ENCODE peak calls at places on chromosomes 5 and 9, in four cellular contexts. One of them, this sample, is unnamed.

GRCh38 chr9:127556871-127557270 is 55.2 kb upstream of the STXBP1 start:
- DNase-seq in fibroblast of mammary gland: no peak
- DNase-seq in HT1080: no peak
- DNase-seq in HS-5: no peak
- DNase-seq in this sample: no peak

GRCh38 chr5:77937015-77937908 is 161.1 kb upstream of the TBCA start:
- DNase-seq in fibroblast of mammary gland: no peak
- DNase-seq in HT1080: no peak
- DNase-seq in HS-5: no peak
- DNase-seq in this sample: no peak

GRCh38 chr9:79131876-79132377 is 439.8 kb upstream of the TLE4 start:
- DNase-seq in fibroblast of mammary gland: no peak
- DNase-seq in HT1080: no peak
- DNase-seq in HS-5: no peak
- DNase-seq in this sample: no peak

GRCh38 chr5:143226872-143227271 is 176.6 kb downstream of the NR3C1 start:
- DNase-seq in fibroblast of mammary gland: no peak
- DNase-seq in HT1080: no peak
- DNase-seq in HS-5: no peak
- DNase-seq in this sample: no peak

GRCh38 chr5:179265529-179266290 is 79.6 kb downstream of the ADAMTS2 start:
- DNase-seq in fibroblast of mammary gland: peak
- DNase-seq in HT1080: peak
- DNase-seq in HS-5: peak
- DNase-seq in this sample: peak

GRCh38 chr5:73540192-73540591 is 25.2 kb downstream of the ANKRA2 start:
- DNase-seq in fibroblast of mammary gland: peak
- DNase-seq in HT1080: peak
- DNase-seq in HS-5: no peak
- DNase-seq in this sample: peak

GRCh38 chr5:10166392-10166791 is 83.3 kb downstream of the ATPSCKMT start:
- DNase-seq in fibroblast of mammary gland: no peak
- DNase-seq in HT1080: no peak
- DNase-seq in HS-5: no peak
- DNase-seq in this sample: no peak

GRCh38 chr9:70061776-70062175 is 18.1 kb downstream of the MAMDC2 start:
- DNase-seq in fibroblast of mammary gland: peak
- DNase-seq in HT1080: peak
- DNase-seq in HS-5: no peak
- DNase-seq in this sample: no peak

GRCh38 chr9:123696476-123696875 is 233.4 kb downstream of the DENND1A start:
- DNase-seq in fibroblast of mammary gland: peak
- DNase-seq in HT1080: no peak
- DNase-seq in HS-5: no peak
- DNase-seq in this sample: no peak

GRCh38 chr5:179914032-179914755 is 6.5 kb upstream of the TBC1D9B start:
- DNase-seq in fibroblast of mammary gland: peak
- DNase-seq in HT1080: peak
- DNase-seq in HS-5: peak
- DNase-seq in this sample: peak

GRCh38 chr9:107760469-107761242 is 271.1 kb upstream of the KLF4 start:
- DNase-seq in fibroblast of mammary gland: no peak
- DNase-seq in HT1080: no peak
- DNase-seq in HS-5: no peak
- DNase-seq in this sample: no peak

GRCh38 chr9:89547000-89547399 is 49.1 kb upstream of the SEMA4D start:
- DNase-seq in fibroblast of mammary gland: no peak
- DNase-seq in HT1080: no peak
- DNase-seq in HS-5: no peak
- DNase-seq in this sample: no peak

GRCh38 chr5:83720805-83721431 is at the start of gene HAPLN1:
- DNase-seq in fibroblast of mammary gland: no peak
- DNase-seq in HT1080: no peak
- DNase-seq in HS-5: no peak
- DNase-seq in this sample: no peak

GRCh38 chr9:36128331-36128730 is 8.2 kb upstream of the GLIPR2 start:
- DNase-seq in fibroblast of mammary gland: no peak
- DNase-seq in HT1080: no peak
- DNase-seq in HS-5: no peak
- DNase-seq in this sample: no peak

GRCh38 chr9:87569008-87569908 is 71.6 kb downstream of the DAPK1 start:
- DNase-seq in fibroblast of mammary gland: no peak
- DNase-seq in HT1080: no peak
- DNase-seq in HS-5: no peak
- DNase-seq in this sample: no peak

GRCh38 chr9:138038244-138038671 is 160.7 kb downstream of the CACNA1B start:
- DNase-seq in fibroblast of mammary gland: no peak
- DNase-seq in HT1080: no peak
- DNase-seq in HS-5: no peak
- DNase-seq in this sample: no peak

GRCh38 chr5:180803181-180804128 is 849 bp upstream of the MGAT1 start:
- DNase-seq in fibroblast of mammary gland: peak
- DNase-seq in HT1080: no peak
- DNase-seq in HS-5: no peak
- DNase-seq in this sample: no peak

GRCh38 chr9:114258218-114258617 is 64.7 kb upstream of the ORM1 start:
- DNase-seq in fibroblast of mammary gland: no peak
- DNase-seq in HT1080: no peak
- DNase-seq in HS-5: no peak
- DNase-seq in this sample: no peak

GRCh38 chr5:175572922-175573321 is 84.9 kb upstream of the HRH2 start:
- DNase-seq in fibroblast of mammary gland: peak
- DNase-seq in HT1080: peak
- DNase-seq in HS-5: peak
- DNase-seq in this sample: peak

GRCh38 chr9:36867672-36868471 is 166.2 kb downstream of the PAX5 start:
- DNase-seq in fibroblast of mammary gland: no peak
- DNase-seq in HT1080: no peak
- DNase-seq in HS-5: no peak
- DNase-seq in this sample: no peak

GRCh38 chr9:13532407-13532806 is 252.9 kb upstream of the MPDZ start:
- DNase-seq in fibroblast of mammary gland: no peak
- DNase-seq in HT1080: no peak
- DNase-seq in HS-5: no peak
- DNase-seq in this sample: no peak

GRCh38 chr5:134077926-134078580 is 36.4 kb upstream of the TCF7 start:
- DNase-seq in fibroblast of mammary gland: no peak
- DNase-seq in HT1080: no peak
- DNase-seq in HS-5: no peak
- DNase-seq in this sample: no peak

GRCh38 chr9:93897075-93897970 is 57.8 kb downstream of the BARX1 start:
- DNase-seq in fibroblast of mammary gland: no peak
- DNase-seq in HT1080: no peak
- DNase-seq in HS-5: no peak
- DNase-seq in this sample: no peak